ENCODE peak calls at places on chromosome 5, in nine cellular contexts. A is foreskin fibroblast; V is mucosa of descending colon; B is SK-N-SH; I is NB4; J is activated T-cell treated with anti-CD3 and anti-CD28 coated beads for 48 hours; Q is activated CD4-positive, alpha-beta memory T cell treated with anti-CD3 and anti-CD28 coated beads for 36 hours; F is kidney tubule cell; U is GM04503. Y is an unnamed sample.

GRCh38 chr5:103624035-103624461 is 61.5 kb upstream of the NUDT12 start:
- DNase-seq in A (peak), V (no peak), B (no peak), I (no peak), J (no peak), Q (no peak), F (peak), U (peak), Y (no peak)

GRCh38 chr5:131589510-131590348 is 45.3 kb downstream of the RAPGEF6 start:
- DNase-seq in A (peak), V (no peak), B (peak), I (peak), J (no peak), Q (peak), F (peak), U (no peak), Y (peak)

GRCh38 chr5:150114773-150115408 is 28.5 kb upstream of the CSF1R start:
- DNase-seq in A (no peak), V (no peak), B (peak), I (no peak), J (no peak), Q (no peak), F (no peak), U (no peak), Y (no peak)

GRCh38 chr5:134098690-134099089 is 15.8 kb upstream of the TCF7 start:
- DNase-seq in A (no peak), V (peak), B (no peak), I (no peak), J (no peak), Q (no peak), F (no peak), U (no peak), Y (no peak)

GRCh38 chr5:138594305-138595058 is 19.3 kb upstream of the HSPA9 start:
- DNase-seq in A (no peak), V (no peak), B (no peak), I (peak), J (no peak), Q (no peak), F (no peak), U (no peak), Y (no peak)

GRCh38 chr5:75568202-75568601 is 43.1 kb upstream of the ANKDD1B start:
- DNase-seq in A (no peak), V (no peak), B (no peak), I (peak), J (no peak), Q (peak), F (no peak), U (no peak), Y (no peak)

GRCh38 chr5:32501623-32502022 is 57.1 kb upstream of the ZFR start:
- DNase-seq in A (peak), V (no peak), B (no peak), I (no peak), J (no peak), Q (no peak), F (no peak), U (no peak), Y (no peak)

GRCh38 chr5:176726746-176727527 is 79.7 kb downstream of the TSPAN17 start:
- DNase-seq in A (no peak), V (no peak), B (no peak), I (no peak), J (no peak), Q (no peak), F (no peak), U (no peak), Y (no peak)

GRCh38 chr5:81838307-81838906 is 87.5 kb upstream of the SSBP2 start:
- DNase-seq in A (peak), V (no peak), B (no peak), I (peak), J (no peak), Q (peak), F (peak), U (no peak), Y (peak)

GRCh38 chr5:10018670-10019069 is 231.0 kb downstream of the ATPSCKMT start:
- DNase-seq in A (peak), V (no peak), B (no peak), I (no peak), J (no peak), Q (no peak), F (peak), U (peak), Y (no peak)

GRCh38 chr5:112386716-112387115 is 32.4 kb downstream of the EPB41L4A start:
- DNase-seq in A (no peak), V (no peak), B (no peak), I (no peak), J (no peak), Q (no peak), F (no peak), U (no peak), Y (no peak)

GRCh38 chr5:106923409-106923808 is 747.3 kb downstream of the EFNA5 start:
- DNase-seq in A (no peak), V (no peak), B (no peak), I (no peak), J (no peak), Q (no peak), F (no peak), U (no peak), Y (no peak)

GRCh38 chr5:42924226-42924625 is 112.5 kb upstream of the SELENOP start:
- DNase-seq in A (no peak), V (no peak), B (no peak), I (no peak), J (no peak), Q (no peak), F (no peak), U (no peak), Y (no peak)

GRCh38 chr5:9621379-9621903 is 8.7 kb downstream of the TAS2R1 start:
- DNase-seq in A (no peak), V (no peak), B (peak), I (no peak), J (no peak), Q (no peak), F (peak), U (peak), Y (no peak)

GRCh38 chr5:83450183-83450839 is 21.2 kb upstream of the VCAN start:
- DNase-seq in A (peak), V (no peak), B (no peak), I (no peak), J (no peak), Q (no peak), F (peak), U (no peak), Y (no peak)

GRCh38 chr5:55440188-55440646 is 94.5 kb downstream of the PLPP1 start:
- DNase-seq in A (peak), V (no peak), B (peak), I (peak), J (no peak), Q (peak), F (no peak), U (no peak), Y (no peak)

GRCh38 chr5:674630-675011 is 18.5 kb downstream of the TPPP start:
- DNase-seq in A (no peak), V (no peak), B (no peak), I (peak), J (no peak), Q (no peak), F (no peak), U (no peak), Y (peak)

GRCh38 chr5:150116667-150117395 is 30.5 kb upstream of the CSF1R start:
- DNase-seq in A (peak), V (no peak), B (peak), I (peak), J (no peak), Q (no peak), F (no peak), U (no peak), Y (no peak)

GRCh38 chr5:172642511-172642910 is 1.4 kb downstream of the NEURL1B start:
- DNase-seq in A (peak), V (no peak), B (no peak), I (no peak), J (no peak), Q (no peak), F (no peak), U (no peak), Y (no peak)

GRCh38 chr5:89064691-89065207 is 181.8 kb upstream of the MEF2C start:
- DNase-seq in A (no peak), V (no peak), B (no peak), I (no peak), J (no peak), Q (no peak), F (no peak), U (no peak), Y (no peak)

GRCh38 chr5:170721681-170722080 is 61.8 kb upstream of the GABRP start:
- DNase-seq in A (no peak), V (no peak), B (no peak), I (no peak), J (no peak), Q (no peak), F (no peak), U (no peak), Y (no peak)

GRCh38 chr5:141868541-141868940 is 9.7 kb downstream of the PCDH1 start:
- DNase-seq in A (no peak), V (no peak), B (no peak), I (no peak), J (no peak), Q (no peak), F (no peak), U (no peak), Y (no peak)

GRCh38 chr5:143101740-143102386 is 301.6 kb downstream of the NR3C1 start:
- DNase-seq in A (no peak), V (no peak), B (peak), I (no peak), J (peak), Q (peak), F (no peak), U (no peak), Y (no peak)

GRCh38 chr5:172797800-172798199 is 26.8 kb upstream of the DUSP1 start:
- DNase-seq in A (no peak), V (no peak), B (no peak), I (no peak), J (no peak), Q (no peak), F (no peak), U (no peak), Y (no peak)

GRCh38 chr5:28543699-28544098 is 1505.3 kb upstream of the CDH9 start:
- DNase-seq in A (no peak), V (no peak), B (no peak), I (no peak), J (no peak), Q (no peak), F (no peak), U (no peak), Y (no peak)

GRCh38 chr5:149559712-149560111 is 8.5 kb upstream of the CSNK1A1 start:
- DNase-seq in A (peak), V (no peak), B (no peak), I (peak), J (no peak), Q (no peak), F (no peak), U (peak), Y (no peak)

GRCh38 chr5:1227669-1228068 is 2.5 kb downstream of the SLC6A18 start:
- DNase-seq in A (peak), V (no peak), B (no peak), I (peak), J (no peak), Q (no peak), F (peak), U (no peak), Y (no peak)